ENCODE peak calls at places on chromosomes 5 and 9, in eight cellular contexts. K is osteocyte; Y is NCI-H446 treated with DMSO at 0.1 percent for 48 hours; T is activated CD4-positive, alpha-beta T cell treated with anti-CD3 and anti-CD28 coated beads, Interleukin-2, amount 10 ng/mL, durations not matched to agents 7 days and 5 days; Q is naive B cell; P is midbrain; C is H7; R is DMS153. N is an unnamed sample.

GRCh38 chr9:108282872-108283271 is 572.9 kb downstream of the ACTL7B start:
- DNase-seq in Q (no peak), Y (no peak), P (no peak), T (no peak), R (no peak), C (no peak), K (no peak), N (no peak)

GRCh38 chr9:35162605-35163315 is 951 bp downstream of the UNC13B start:
- DNase-seq in P (no peak), C (no peak), Q (no peak), T (no peak), R (no peak), Y (no peak), K (no peak), N (no peak)

GRCh38 chr5:41763096-41763495 is 107.1 kb downstream of the OXCT1 start:
- DNase-seq in K (no peak), P (no peak), R (no peak), Q (no peak), Y (no peak), C (no peak), T (no peak), N (no peak)

GRCh38 chr5:156835905-156836304 is 14.2 kb upstream of the PPP1R2B start:
- DNase-seq in Y (no peak), P (no peak), T (peak), C (peak), K (no peak), Q (no peak), R (no peak), N (no peak)

GRCh38 chr9:68704804-68705635 is at the start of gene PIP5K1B:
- DNase-seq in P (peak), K (no peak), R (peak), Y (no peak), T (peak), C (peak), Q (peak), N (peak)

GRCh38 chr9:113511856-113512761 is 48.6 kb downstream of the RGS3 start:
- DNase-seq in P (no peak), R (no peak), C (no peak), K (no peak), Y (no peak), Q (no peak), T (peak), N (no peak)

GRCh38 chr5:5025774-5026406 is 114.2 kb upstream of the ADAMTS16 start:
- DNase-seq in P (no peak), R (no peak), K (no peak), T (peak), C (no peak), Q (no peak), Y (no peak), N (peak)

GRCh38 chr9:38620483-38621433 is at the start of gene ANKRD18A:
- DNase-seq in R (peak), P (peak), K (peak), C (peak), Y (peak), Q (no peak), T (peak), N (peak)

GRCh38 chr5:38878391-38879090 is 32.7 kb downstream of the OSMR start:
- DNase-seq in Y (no peak), K (no peak), C (no peak), T (no peak), P (no peak), Q (no peak), R (no peak), N (no peak)

GRCh38 chr9:121023064-121023463 is 27.0 kb downstream of the C5 start:
- DNase-seq in K (no peak), T (no peak), Y (no peak), R (no peak), Q (no peak), C (peak), P (no peak), N (no peak)

GRCh38 chr9:133515240-133515610 is 9.5 kb downstream of the MYMK start:
- DNase-seq in Q (no peak), R (no peak), C (no peak), K (no peak), Y (no peak), T (no peak), P (no peak), N (no peak)

GRCh38 chr5:78530342-78531096 is 118.1 kb downstream of the LHFPL2 start:
- DNase-seq in T (no peak), P (no peak), K (no peak), R (no peak), C (no peak), Q (no peak), Y (no peak), N (no peak)

GRCh38 chr5:142310803-142311202 is 14.0 kb downstream of the SPRY4 start:
- DNase-seq in C (no peak), Y (no peak), Q (no peak), T (no peak), K (no peak), R (no peak), P (no peak), N (no peak)

GRCh38 chr5:25544652-25545249 is 900.0 kb upstream of the CDH10 start:
- DNase-seq in K (no peak), P (peak), Q (no peak), Y (peak), C (peak), R (peak), T (peak), N (no peak)

GRCh38 chr5:135055385-135055784 is 21.4 kb upstream of the PITX1 start:
- DNase-seq in Y (no peak), Q (no peak), P (no peak), T (no peak), C (no peak), R (no peak), K (no peak), N (no peak)

GRCh38 chr5:176133289-176133870 is 104.8 kb upstream of the SIMC1 start:
- DNase-seq in Q (no peak), C (peak), R (no peak), K (no peak), Y (no peak), T (peak), P (no peak), N (no peak)

GRCh38 chr5:73591102-73591695 is 25.7 kb downstream of the UTP15 start:
- DNase-seq in C (peak), K (no peak), Y (peak), P (peak), T (peak), R (peak), Q (peak), N (peak)

GRCh38 chr5:160367261-160367660 is 3.2 kb downstream of the C1QTNF2 start:
- DNase-seq in C (no peak), P (no peak), K (no peak), T (no peak), Q (no peak), R (no peak), Y (no peak), N (no peak)

GRCh38 chr5:55521903-55522302 is 12.9 kb downstream of the PLPP1 start:
- DNase-seq in Q (no peak), K (no peak), C (no peak), R (no peak), P (no peak), Y (no peak), T (no peak), N (no peak)

GRCh38 chr9:30944233-30944585 is 1440.2 kb upstream of the ACO1 start:
- DNase-seq in R (no peak), P (no peak), K (no peak), Q (no peak), C (no peak), T (no peak), Y (no peak), N (no peak)

GRCh38 chr9:114071197-114071795 is 6.8 kb downstream of the AMBP start:
- DNase-seq in Y (no peak), Q (no peak), R (no peak), K (no peak), C (no peak), P (no peak), T (no peak), N (no peak)

GRCh38 chr5:28468121-28468520 is 1429.7 kb upstream of the CDH9 start:
- DNase-seq in R (no peak), P (no peak), T (no peak), C (no peak), K (no peak), Q (no peak), Y (no peak), N (no peak)

GRCh38 chr9:86946712-86947145 is 577 bp downstream of the GAS1 start:
- DNase-seq in K (no peak), P (peak), Y (no peak), C (no peak), R (no peak), Q (no peak), T (peak), N (no peak)

GRCh38 chr9:5015934-5016333 is 30.9 kb downstream of the JAK2 start:
- DNase-seq in Y (no peak), C (no peak), T (no peak), P (no peak), R (no peak), K (no peak), Q (no peak), N (no peak)

GRCh38 chr9:88537743-88538055 is 2.7 kb downstream of the NXNL2 start:
- DNase-seq in Q (no peak), T (peak), C (no peak), Y (no peak), R (no peak), K (no peak), P (peak), N (no peak)

GRCh38 chr9:77647659-77648457 is at the start of gene GNA14:
- DNase-seq in P (peak), K (no peak), Q (no peak), T (no peak), R (no peak), Y (no peak), C (peak), N (no peak)

GRCh38 chr5:150224483-150225027 is 34.7 kb downstream of the SLC6A7 start:
- DNase-seq in C (no peak), Y (no peak), T (no peak), Q (no peak), K (no peak), R (no peak), P (no peak), N (no peak)

GRCh38 chr9:128007566-128008138 is 26.9 kb upstream of the EEIG1 start:
- DNase-seq in C (no peak), Q (peak), K (no peak), T (peak), P (no peak), R (peak), Y (no peak), N (peak)

GRCh38 chr5:62942384-62942783 is 363.8 kb downstream of the LRRC70 start:
- DNase-seq in K (no peak), R (no peak), T (no peak), P (no peak), Y (no peak), C (no peak), Q (no peak), N (no peak)

GRCh38 chr9:125508261-125508660 is 198.7 kb downstream of the MAPKAP1 start:
- DNase-seq in Q (no peak), T (no peak), K (no peak), R (no peak), C (no peak), Y (no peak), P (no peak), N (no peak)

GRCh38 chr9:87991151-87991870 is 17.0 kb upstream of the CDK20 start:
- DNase-seq in Y (no peak), K (no peak), Q (no peak), R (no peak), T (no peak), C (no peak), P (no peak), N (no peak)

GRCh38 chr9:489198-490197 is 274.8 kb downstream of the DOCK8 start:
- DNase-seq in R (peak), C (no peak), P (no peak), Q (no peak), Y (no peak), K (no peak), T (no peak), N (no peak)